ENCODE peak calls at places on chromosomes 4 and X, in seven cellular contexts. L, O, U, Z, Y, V and Q are unnamed samples.

GRCh38 chr4:39045791-39046221 is 13.6 kb upstream of the TMEM156 start:
- DNase-seq in L (no peak), O (no peak), U (no peak), Z (peak), Y (no peak), V (no peak), Q (no peak)

GRCh38 chr4:61202638-61203495 is 2.7 kb downstream of the ADGRL3 start:
- DNase-seq in L (peak), O (no peak), U (no peak), Z (no peak), Y (no peak), V (no peak), Q (peak)

GRCh38 chr4:15034071-15034764 is 31.9 kb downstream of the CPEB2 start:
- DNase-seq in L (no peak), O (no peak), U (no peak), Z (no peak), Y (no peak), V (no peak), Q (no peak)

GRCh38 chrX:35166023-35166422 is 223.4 kb downstream of the FAM47B start:
- DNase-seq in L (no peak), O (no peak), U (no peak), Z (no peak), Y (no peak), V (no peak), Q (no peak)

GRCh38 chrX:139052461-139052860 is 340.9 kb upstream of the FGF13 start:
- DNase-seq in L (no peak), O (no peak), U (no peak), Z (no peak), Y (no peak), V (no peak), Q (no peak)

GRCh38 chr4:8516996-8517550 is 63.1 kb upstream of the GPR78 start:
- DNase-seq in L (no peak), O (no peak), U (no peak), Z (no peak), Y (no peak), V (no peak), Q (no peak)

GRCh38 chrX:132092439-132093065 is 35.3 kb downstream of the FRMD7 start:
- DNase-seq in L (peak), O (peak), U (no peak), Z (peak), Y (no peak), V (peak), Q (peak)

GRCh38 chr4:68079918-68080317 is 49.8 kb downstream of the TMPRSS11F start:
- DNase-seq in L (no peak), O (no peak), U (no peak), Z (no peak), Y (no peak), V (no peak), Q (no peak)

GRCh38 chr4:78684196-78685079 is 91.7 kb upstream of the BMP2K start:
- DNase-seq in L (no peak), O (no peak), U (no peak), Z (no peak), Y (no peak), V (no peak), Q (no peak)

GRCh38 chr4:25810815-25811690 is 51.7 kb downstream of the SEL1L3 start:
- DNase-seq in L (no peak), O (no peak), U (no peak), Z (peak), Y (peak), V (no peak), Q (no peak)

GRCh38 chrX:138128025-138128671 is 562.2 kb downstream of the ZIC3 start:
- DNase-seq in L (peak), O (peak), U (no peak), Z (peak), Y (no peak), V (peak), Q (peak)

GRCh38 chr4:142434519-142435224 is 411.4 kb downstream of the INPP4B start:
- DNase-seq in L (no peak), O (peak), U (no peak), Z (no peak), Y (no peak), V (no peak), Q (no peak)

GRCh38 chr4:136009258-136009832 is 1522.9 kb downstream of the PCDH18 start:
- DNase-seq in L (no peak), O (no peak), U (no peak), Z (no peak), Y (no peak), V (no peak), Q (no peak)

GRCh38 chr4:188960411-188961093 is 821.3 kb downstream of the TRIML1 start:
- DNase-seq in L (no peak), O (no peak), U (no peak), Z (no peak), Y (no peak), V (no peak), Q (no peak)

GRCh38 chrX:17590892-17591740 is 146.2 kb upstream of the SCML1 start:
- DNase-seq in L (peak), O (peak), U (no peak), Z (peak), Y (no peak), V (peak), Q (peak)

GRCh38 chr4:140448162-140448561 is 20.7 kb upstream of the CLGN start:
- DNase-seq in L (no peak), O (no peak), U (no peak), Z (no peak), Y (no peak), V (no peak), Q (no peak)

GRCh38 chr4:109589605-109590004 is 29.6 kb downstream of the MCUB start:
- DNase-seq in L (no peak), O (no peak), U (no peak), Z (no peak), Y (no peak), V (no peak), Q (no peak)

GRCh38 chrX:6225307-6226052 is 3.2 kb downstream of the NLGN4X start:
- DNase-seq in L (no peak), O (no peak), U (no peak), Z (no peak), Y (no peak), V (no peak), Q (peak)

GRCh38 chr4:35025152-35025834 is 1219.0 kb downstream of the ARAP2 start:
- DNase-seq in L (no peak), O (no peak), U (no peak), Z (no peak), Y (no peak), V (no peak), Q (no peak)

GRCh38 chr4:99655315-99656081 is 2.1 kb downstream of the C4orf54 start:
- DNase-seq in L (no peak), O (no peak), U (no peak), Z (peak), Y (no peak), V (no peak), Q (no peak)

GRCh38 chrX:131063613-131064012 is 5.5 kb downstream of the ARHGAP36 start:
- DNase-seq in L (no peak), O (no peak), U (no peak), Z (no peak), Y (no peak), V (no peak), Q (no peak)

GRCh38 chr4:52250124-52250523 is 199.0 kb downstream of the SPATA18 start:
- DNase-seq in L (no peak), O (no peak), U (no peak), Z (peak), Y (peak), V (peak), Q (no peak)

GRCh38 chr4:81453024-81453423 is 18.7 kb downstream of the RASGEF1B start:
- DNase-seq in L (no peak), O (no peak), U (no peak), Z (no peak), Y (no peak), V (no peak), Q (no peak)

GRCh38 chrX:121455890-121456289 is 408.5 kb downstream of the GLUD2 start:
- DNase-seq in L (no peak), O (no peak), U (no peak), Z (no peak), Y (no peak), V (no peak), Q (no peak)

GRCh38 chr4:155758500-155759371 is at the start of gene GUCY1B1:
- DNase-seq in L (peak), O (no peak), U (peak), Z (peak), Y (peak), V (peak), Q (peak)

GRCh38 chr4:140330311-140330900 is 43.0 kb upstream of the SCOC start:
- DNase-seq in L (no peak), O (peak), U (no peak), Z (peak), Y (no peak), V (no peak), Q (no peak)

GRCh38 chr4:173231916-173232315 is 63.3 kb downstream of the GALNT7 start:
- DNase-seq in L (no peak), O (no peak), U (no peak), Z (peak), Y (no peak), V (no peak), Q (no peak)

GRCh38 chr4:77579406-77580076 is 26.1 kb upstream of the CXCL13 start:
- DNase-seq in L (no peak), O (peak), U (no peak), Z (peak), Y (no peak), V (no peak), Q (no peak)

GRCh38 chr4:167883271-167883670 is 209.1 kb upstream of the ANXA10 start:
- DNase-seq in L (no peak), O (no peak), U (no peak), Z (peak), Y (no peak), V (no peak), Q (no peak)

GRCh38 chrX:13263560-13264251 is 56.1 kb downstream of the ATXN3L start:
- DNase-seq in L (no peak), O (no peak), U (no peak), Z (no peak), Y (no peak), V (no peak), Q (peak)

GRCh38 chrX:135295238-135295943 is 13.9 kb upstream of the ETDC start:
- DNase-seq in L (peak), O (no peak), U (no peak), Z (peak), Y (no peak), V (peak), Q (peak)

GRCh38 chrX:135740683-135741149 is 27.3 kb downstream of the CT45A3 start:
- DNase-seq in L (peak), O (peak), U (no peak), Z (no peak), Y (no peak), V (peak), Q (peak)

GRCh38 chr4:184506527-184507121 is 32.3 kb upstream of the IRF2 start:
- DNase-seq in L (peak), O (no peak), U (peak), Z (no peak), Y (no peak), V (no peak), Q (peak)

GRCh38 chrX:117628381-117628780 is 488.2 kb downstream of the KLHL13 start:
- DNase-seq in L (no peak), O (no peak), U (no peak), Z (no peak), Y (no peak), V (no peak), Q (no peak)

GRCh38 chr4:180799798-180800197 is 1443.4 kb upstream of the TENM3 start:
- DNase-seq in L (no peak), O (no peak), U (no peak), Z (no peak), Y (no peak), V (no peak), Q (no peak)

GRCh38 chrX:153649178-153649914 is 2.3 kb downstream of the DUSP9 start:
- DNase-seq in L (peak), O (no peak), U (no peak), Z (peak), Y (no peak), V (no peak), Q (peak)

GRCh38 chr4:111650146-111650545 is 495.1 kb upstream of the FAM241A start:
- DNase-seq in L (no peak), O (no peak), U (no peak), Z (no peak), Y (no peak), V (no peak), Q (no peak)

GRCh38 chr4:1463088-1463926 is 57.1 kb upstream of the NKX1-1 start:
- DNase-seq in L (no peak), O (no peak), U (no peak), Z (peak), Y (peak), V (no peak), Q (no peak)

DNA sequence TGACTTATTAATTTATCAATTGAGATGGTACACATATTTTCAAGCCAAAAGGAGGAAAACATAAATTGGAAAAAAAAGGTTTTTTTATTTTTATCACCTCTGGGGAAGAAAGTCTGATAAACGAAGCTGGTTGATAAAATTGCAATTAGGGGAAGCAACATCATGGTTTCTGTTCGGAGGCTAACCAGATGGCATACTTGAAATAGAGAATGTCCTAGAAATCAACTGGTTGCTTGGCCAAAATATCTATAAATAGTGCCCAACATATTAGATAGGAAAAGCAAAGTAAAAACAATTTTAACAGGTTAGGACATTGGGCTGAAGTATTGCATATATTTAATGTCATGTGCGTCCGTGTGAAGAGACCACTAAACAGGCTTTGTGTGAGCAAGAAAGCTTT is 14.3 kb downstream of the KLKB1 start:
- DNase-seq in L (no peak), O (no peak), U (no peak), Z (no peak), Y (no peak), V (no peak), Q (no peak)
- TF ChIP-seq CTCF in L (no peak), O (no peak), U (no peak), Z (no peak), Y (no peak), V (no peak), Q (no peak)

DNA sequence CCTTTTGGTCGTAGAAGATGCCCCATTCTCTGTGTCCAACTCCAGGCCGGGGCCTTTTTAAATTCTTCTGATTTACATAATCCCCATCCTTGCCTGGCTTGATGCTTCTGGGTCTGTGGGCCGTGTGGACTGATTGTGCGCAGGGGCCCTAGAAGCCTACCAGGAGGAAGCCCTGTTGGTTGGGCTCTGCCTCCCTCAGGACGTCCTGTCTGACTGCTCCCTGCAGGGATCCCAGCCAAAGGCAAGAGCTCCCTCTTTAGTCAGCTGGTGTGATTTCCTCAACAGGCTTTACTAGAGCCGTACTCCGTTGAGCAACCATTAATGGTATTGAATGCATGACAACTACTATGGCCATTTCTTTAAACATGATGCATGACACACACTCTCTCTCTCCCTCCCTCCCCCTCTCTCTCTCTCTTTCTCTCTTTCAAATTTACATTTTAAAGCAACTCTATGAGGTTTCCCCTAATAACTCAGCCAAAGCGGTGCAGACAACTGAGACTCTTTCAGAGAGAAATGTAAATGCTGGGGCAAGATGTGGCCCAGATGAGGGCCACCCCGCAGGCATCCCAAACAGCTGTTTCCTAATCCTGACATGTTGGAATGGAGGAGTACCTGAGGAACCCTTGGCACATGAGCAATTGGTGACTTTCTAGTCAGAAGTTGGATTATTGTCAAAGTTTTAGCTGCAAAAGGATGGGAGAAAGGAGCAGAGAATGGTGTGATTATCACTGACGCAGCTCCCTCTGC is 117.3 kb downstream of the DRD5 start:
- DNase-seq in L (peak), O (peak), U (no peak), Z (peak), Y (no peak), V (peak), Q (peak)
- TF ChIP-seq CTCF in L (no peak), O (peak), U (no peak), Z (no peak), Y (no peak), V (no peak), Q (peak)

GRCh38 chrX:78327370-78328048 is at the start of gene CYSLTR1:
- DNase-seq in L (no peak), O (no peak), U (no peak), Z (no peak), Y (no peak), V (no peak), Q (no peak)
- TF ChIP-seq CTCF in L (no peak), O (no peak), U (no peak), Z (no peak), Y (no peak), V (no peak), Q (no peak)

DNA sequence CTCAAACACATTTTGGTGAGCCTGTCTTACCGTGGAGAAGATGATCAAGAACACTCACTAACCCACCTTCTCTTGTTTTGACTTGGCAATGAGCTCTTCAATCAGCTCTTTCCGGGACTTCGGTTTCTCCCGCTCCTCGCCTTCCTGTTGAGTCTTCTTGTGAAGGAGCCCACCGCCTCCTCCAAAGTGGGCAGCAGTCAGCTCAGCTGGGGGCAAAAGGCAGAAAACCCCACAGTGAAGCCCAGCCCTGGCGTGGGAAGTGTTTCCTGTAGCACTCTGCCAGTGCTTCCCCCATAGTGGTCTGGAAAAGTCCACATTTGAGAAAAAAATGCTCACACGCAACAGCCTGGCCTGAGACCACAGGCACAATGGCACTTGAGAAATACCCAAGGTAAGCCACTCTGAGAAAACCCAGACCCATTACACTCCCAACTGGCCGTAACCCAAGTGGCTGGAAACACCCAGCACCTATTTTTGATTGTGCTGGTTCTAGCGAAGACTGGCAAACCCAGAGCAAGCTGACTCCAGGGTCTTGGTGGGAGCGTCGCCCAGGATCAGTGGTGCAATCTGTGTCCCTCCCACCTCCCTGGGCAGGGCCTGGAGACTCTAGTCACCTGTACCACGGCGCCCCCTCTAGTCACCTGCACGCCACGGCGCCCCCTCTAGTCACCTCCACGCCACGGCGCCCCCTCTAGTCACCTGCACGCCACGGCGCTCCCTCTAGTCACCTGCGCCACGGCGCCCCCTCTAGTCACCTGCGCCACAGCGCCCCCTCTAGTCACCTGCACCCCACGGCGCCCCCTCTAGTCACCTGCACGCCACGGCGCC is 8.6 kb downstream of the NOP14 start:
- DNase-seq in L (no peak), O (peak), U (no peak), Z (no peak), Y (peak), V (peak), Q (peak)
- TF ChIP-seq CTCF in L (peak), O (peak), U (no peak), Z (no peak), Y (no peak), V (peak), Q (peak)

GRCh38 chr4:176099314-176099713 is 33.7 kb downstream of the WDR17 start:
- DNase-seq in L (no peak), O (no peak), U (no peak), Z (no peak), Y (no peak), V (no peak), Q (no peak)
- TF ChIP-seq CTCF in L (peak), O (peak), U (no peak), Z (peak), Y (no peak), V (no peak), Q (no peak)

GRCh38 chrX:70032797-70033196 is 16.9 kb downstream of the AWAT2 start:
- DNase-seq in L (no peak), O (no peak), U (no peak), Z (peak), Y (no peak), V (no peak), Q (no peak)
- TF ChIP-seq CTCF in L (no peak), O (no peak), U (no peak), Z (no peak), Y (no peak), V (no peak), Q (no peak)